ENCODE peak calls at places on chromosomes 16 and 17, in four cellular contexts. W is fibroblast of lung; Z is CD14-positive monocyte; F is activated T-cell treated with anti-CD3 and anti-CD28 coated beads, Interleukin-2, amount 50 U/mL, for 72 hours. L is an unnamed sample.

GRCh38 chr17:2395258-2396170 is 5.3 kb downstream of the MNT start:
- DNase-seq in Z (peak; percentile 89), W (peak; percentile 36), F (no peak), L (no peak)

GRCh38 chr17:32903774-32904673 is 23.9 kb upstream of the TMEM98 start:
- DNase-seq in F (peak; percentile 57), W (no peak), Z (no peak), L (no peak)

GRCh38 chr16:62034236-62035114 is 1.8 kb downstream of the CDH8 start:
- DNase-seq in Z (no peak), W (no peak), F (no peak), L (no peak)

GRCh38 chr17:50052241-50052788 is 3.6 kb upstream of the ITGA3 start:
- DNase-seq in F (no peak), Z (no peak), W (no peak), L (no peak)

GRCh38 chr16:5865231-5865630 is 767.6 kb upstream of the EEF2KMT start:
- DNase-seq in F (no peak), Z (no peak), W (peak; percentile 89), L (no peak)

GRCh38 chr16:68488559-68488958 is 40.3 kb upstream of the SMPD3 start:
- DNase-seq in Z (no peak), W (no peak), F (no peak), L (no peak)

GRCh38 chr17:59810894-59811153 is 81.9 kb downstream of the TUBD1 start:
- DNase-seq in Z (no peak), F (no peak), W (peak; percentile 86), L (no peak)

GRCh38 chr16:80084614-80085013 is 456.2 kb upstream of the DYNLRB2 start:
- DNase-seq in Z (no peak), F (peak; percentile 8), W (peak; percentile 47), L (peak; percentile 41)

GRCh38 chr16:82034981-82035612 is at the start of gene HSD17B2:
- DNase-seq in F (no peak), Z (no peak), W (peak; percentile 53), L (no peak)

GRCh38 chr16:4059969-4060368 is 56.3 kb downstream of the ADCY9 start:
- DNase-seq in W (no peak), F (no peak), Z (no peak), L (no peak)

GRCh38 chr16:73191111-73192046 is 143.5 kb upstream of the ZFHX3 start:
- DNase-seq in Z (no peak), F (no peak), W (no peak), L (no peak)

GRCh38 chr17:11980813-11981212 is 16.5 kb downstream of the ZNF18 start:
- DNase-seq in Z (no peak), W (no peak), F (no peak), L (no peak)

GRCh38 chr17:45177563-45177962 is 15.9 kb downstream of the HEXIM2 start:
- DNase-seq in Z (no peak), W (no peak), F (no peak), L (no peak)

GRCh38 chr16:89408315-89408714 is 82.0 kb downstream of the ANKRD11 start:
- DNase-seq in F (no peak), Z (no peak), W (no peak), L (no peak)

GRCh38 chr17:35947156-35947585 is 3.7 kb upstream of the LYZL6 start:
- DNase-seq in Z (peak; percentile 62), F (peak; percentile 52), W (peak; percentile 35), L (peak; percentile 30)

GRCh38 chr16:26911436-26911835 is 155.3 kb upstream of the C16orf82 start:
- DNase-seq in F (no peak), W (no peak), Z (no peak), L (no peak)

GRCh38 chr17:78645421-78646295 is 68.5 kb upstream of the DNAH17 start:
- DNase-seq in W (no peak), F (peak; percentile 68), Z (peak; percentile 99), L (no peak)

GRCh38 chr17:58753026-58753425 is 2.6 kb upstream of the PPM1E start:
- DNase-seq in F (no peak), W (no peak), Z (no peak), L (no peak)

GRCh38 chr17:82655038-82655479 is 6.8 kb upstream of the WDR45B start:
- DNase-seq in Z (no peak), F (no peak), W (no peak), L (no peak)

GRCh38 chr16:78461496-78461938 is 362.1 kb downstream of the WWOX start:
- DNase-seq in F (no peak), W (no peak), Z (no peak), L (no peak)

GRCh38 chr16:57519796-57520360 is 16.5 kb downstream of the CCDC102A start:
- DNase-seq in F (peak; percentile 83), Z (no peak), W (peak; percentile 36), L (peak; percentile 92)

GRCh38 chr17:82419471-82419995 is 1.1 kb upstream of the OGFOD3 start:
- DNase-seq in Z (no peak), F (no peak), W (no peak), L (peak; percentile 36)

GRCh38 chr17:66952031-66952524 is 12.4 kb upstream of the CACNG4 start:
- DNase-seq in F (no peak), Z (no peak), W (peak; percentile 94), L (peak; percentile 87)

GRCh38 chr17:15261818-15262290 is 3.3 kb downstream of the PMP22 start:
- DNase-seq in W (peak; percentile 28), F (no peak), Z (no peak), L (peak; percentile 32)

GRCh38 chr17:10171581-10171981 is 26.8 kb downstream of the GAS7 start:
- DNase-seq in Z (no peak), W (no peak), F (no peak), L (no peak)

GRCh38 chr17:27778193-27778592 is 22.1 kb downstream of the NOS2 start:
- DNase-seq in Z (no peak), W (peak; percentile 91), F (no peak), L (peak; percentile 34)

GRCh38 chr16:80309178-80309577 is 231.6 kb upstream of the DYNLRB2 start:
- DNase-seq in W (no peak), F (no peak), Z (no peak), L (no peak)

GRCh38 chr17:5711344-5711743 is 127.0 kb upstream of the NLRP1 start:
- DNase-seq in W (no peak), Z (no peak), F (no peak), L (no peak)

GRCh38 chr16:89350701-89351380 is 133.3 kb downstream of the ZNF778 start:
- DNase-seq in Z (no peak), W (peak; percentile 70), F (peak; percentile 76), L (no peak)

GRCh38 chr16:73095885-73096341 is 48.0 kb upstream of the ZFHX3 start:
- DNase-seq in Z (no peak), F (no peak), W (no peak), L (no peak)

GRCh38 chr17:18139949-18140348 is 31.4 kb downstream of the MYO15A start:
- DNase-seq in F (no peak), W (no peak), Z (no peak), L (no peak)

L was measured in AG08396.